ENCODE peak calls at places on chromosomes 6 and 20, in five cellular contexts. Y is amygdala, R is NCI-H460, U is coronary artery, Z is D721Med. N is an unnamed sample.

GRCh38 chr20:35171753-35172433 is at the start of gene PROCR:
- DNase-seq in Z (no peak), U (peak), R (peak), Y (no peak), N (peak)

GRCh38 chr20:53623454-53624206 is 30.0 kb upstream of the ZNF217 start:
- DNase-seq in U (peak), Z (no peak), R (peak), Y (peak), N (no peak)

GRCh38 chr6:83708970-83709747 is at the start of gene SNAP91:
- DNase-seq in Z (peak), R (peak), Y (peak), U (no peak), N (peak)

GRCh38 chr6:71531841-71532240 is 243.2 kb downstream of the OGFRL1 start:
- DNase-seq in R (no peak), Z (no peak), U (no peak), Y (no peak), N (peak)

GRCh38 chr6:138188278-138188923 is 26.7 kb downstream of the ARFGEF3 start:
- DNase-seq in R (no peak), Y (no peak), U (no peak), Z (no peak), N (no peak)

GRCh38 chr6:170448317-170448716 is 104.8 kb downstream of the PSMB1 start:
- DNase-seq in U (peak), Y (no peak), R (no peak), Z (no peak), N (no peak)

GRCh38 chr6:17349437-17349836 is 44.0 kb upstream of the CAP2 start:
- DNase-seq in U (no peak), Z (no peak), Y (no peak), R (no peak), N (no peak)

GRCh38 chr6:150720774-150721233 is 121.1 kb downstream of the PLEKHG1 start:
- DNase-seq in R (no peak), Z (no peak), U (no peak), Y (no peak), N (no peak)

GRCh38 chr20:23509580-23509913 is 18.6 kb downstream of the CST8 start:
- DNase-seq in Y (no peak), U (no peak), R (no peak), Z (no peak), N (no peak)

GRCh38 chr6:167665698-167666380 is 160.9 kb upstream of the AFDN start:
- DNase-seq in Y (no peak), Z (no peak), U (no peak), R (no peak), N (no peak)

N was measured in occipital lobe.